ENCODE peak calls at places on chromosomes 6 and 20, in nine cellular contexts. K, H, R, I, U, A, T, C and F are unnamed samples.

GRCh38 chr6:151413372-151414145 is 22.2 kb upstream of the ZBTB2 start:
- DNase-seq in I (no peak), T (peak; percentile 12), A (no peak), U (no peak), C (no peak), K (no peak), R (no peak), H (no peak), F (no peak)

GRCh38 chr6:95742895-95743294 is 165.6 kb downstream of the MANEA start:
- DNase-seq in C (no peak), A (no peak), H (no peak), T (no peak), U (no peak), R (no peak), I (no peak), K (no peak), F (no peak)

GRCh38 chr6:118999494-118999893 is 64.5 kb upstream of the MCM9 start:
- DNase-seq in K (no peak), C (no peak), A (no peak), H (no peak), R (no peak), I (no peak), T (no peak), U (no peak), F (no peak)

GRCh38 chr6:50699086-50699886 is 14.0 kb upstream of the TFAP2D start:
- DNase-seq in K (peak; percentile 66), A (no peak), U (peak; percentile 17), I (no peak), R (no peak), T (no peak), C (no peak), H (no peak), F (no peak)

GRCh38 chr20:23245553-23246128 is 105.0 kb upstream of the NXT1 start:
- DNase-seq in A (peak; percentile 32), H (peak; percentile 46), T (peak; percentile 70), I (no peak), K (peak; percentile 58), R (peak; percentile 81), U (no peak), C (peak; percentile 38), F (peak; percentile 76)

GRCh38 chr6:57019434-57019833 is 27.1 kb upstream of the KIAA1586 start:
- DNase-seq in I (no peak), T (no peak), H (no peak), A (no peak), K (no peak), C (no peak), U (no peak), R (no peak), F (no peak)

GRCh38 chr6:121143476-121143875 is 190.8 kb downstream of the TBC1D32 start:
- DNase-seq in R (no peak), C (no peak), H (no peak), U (peak; percentile 50), I (no peak), A (no peak), K (no peak), T (no peak), F (no peak)

GRCh38 chr6:34630040-34630439 is 66.5 kb downstream of the ILRUN start:
- DNase-seq in H (no peak), R (no peak), U (peak; percentile 92), I (no peak), A (no peak), T (no peak), K (no peak), C (no peak), F (no peak)

GRCh38 chr20:32528291-32528891 is 56.7 kb downstream of the NOL4L start:
- DNase-seq in U (no peak), R (no peak), H (no peak), K (peak; percentile 78), I (no peak), C (peak; percentile 58), A (no peak), T (no peak), F (no peak)

GRCh38 chr6:83193747-83194582 is 808 bp downstream of the RWDD2A start:
- DNase-seq in H (peak; percentile 45), A (peak; percentile 13), R (peak; percentile 79), T (peak; percentile 40), U (peak; percentile 67), I (peak; percentile 67), K (peak; percentile 68), C (peak; percentile 60), F (peak; percentile 74)

GRCh38 chr20:19833395-19833794 is 75.3 kb downstream of the RIN2 start:
- DNase-seq in C (no peak), T (no peak), U (no peak), A (no peak), I (no peak), R (no peak), K (no peak), H (no peak), F (no peak)
- H3K4me1 ChIP-seq in C (no peaks in the 10 kb centered on the region), T (peaks cover 11% of the 10 kb centered on the region), U (peaks cover 3% of the 10 kb centered on the region), A (no peaks in the 10 kb centered on the region), I (no peaks in the 10 kb centered on the region), R (no peaks in the 10 kb centered on the region), K (peaks cover 5% of the 10 kb centered on the region), H (peaks cover 5% of the 10 kb centered on the region), F (peaks cover 5% of the 10 kb centered on the region)

GRCh38 chr6:45174045-45174444 is 154.1 kb upstream of the RUNX2 start:
- DNase-seq in K (no peak), U (no peak), A (no peak), I (no peak), R (no peak), H (no peak), T (no peak), C (no peak), F (no peak)
- H3K36me3 ChIP-seq in K (no peaks in the 10 kb centered on the region), U (no peaks in the 10 kb centered on the region), A (no peaks in the 10 kb centered on the region), I (no peaks in the 10 kb centered on the region), R (no peaks in the 10 kb centered on the region), H (no peaks in the 10 kb centered on the region), T (no peaks in the 10 kb centered on the region), C (no peaks in the 10 kb centered on the region), F (no peaks in the 10 kb centered on the region)

DNA sequence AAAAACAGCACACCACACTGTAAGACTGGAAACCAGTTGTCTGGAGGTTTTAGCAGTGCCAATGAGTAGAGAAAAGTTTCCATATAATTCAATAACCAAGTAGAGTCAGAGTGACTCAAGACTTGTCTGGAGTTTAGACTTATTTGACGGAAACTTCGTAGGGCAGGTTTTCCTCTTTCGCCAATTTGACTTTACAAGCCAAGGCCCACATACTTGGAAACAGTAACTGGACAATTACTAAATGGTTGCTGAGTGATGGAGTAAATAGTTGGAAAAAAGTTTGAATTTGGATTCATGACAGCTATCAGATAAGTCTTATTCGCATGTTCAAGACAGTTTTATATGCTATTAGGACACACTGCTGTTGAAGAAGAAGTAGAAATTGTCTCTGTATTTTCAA is 48.1 kb upstream of the CTAGE9 start:
- DNase-seq in I (no peak), K (no peak), A (no peak), U (peak; percentile 26), H (no peak), T (no peak), R (no peak), C (no peak), F (no peak)
- H3K4me1 ChIP-seq in I (no peaks in the 10 kb centered on the region), K (no peaks in the 10 kb centered on the region), A (no peaks in the 10 kb centered on the region), U (peaks cover 78% of the 10 kb centered on the region), H (no peaks in the 10 kb centered on the region), T (no peaks in the 10 kb centered on the region), R (no peaks in the 10 kb centered on the region), C (no peaks in the 10 kb centered on the region), F (peaks cover 23% of the 10 kb centered on the region)

DNA sequence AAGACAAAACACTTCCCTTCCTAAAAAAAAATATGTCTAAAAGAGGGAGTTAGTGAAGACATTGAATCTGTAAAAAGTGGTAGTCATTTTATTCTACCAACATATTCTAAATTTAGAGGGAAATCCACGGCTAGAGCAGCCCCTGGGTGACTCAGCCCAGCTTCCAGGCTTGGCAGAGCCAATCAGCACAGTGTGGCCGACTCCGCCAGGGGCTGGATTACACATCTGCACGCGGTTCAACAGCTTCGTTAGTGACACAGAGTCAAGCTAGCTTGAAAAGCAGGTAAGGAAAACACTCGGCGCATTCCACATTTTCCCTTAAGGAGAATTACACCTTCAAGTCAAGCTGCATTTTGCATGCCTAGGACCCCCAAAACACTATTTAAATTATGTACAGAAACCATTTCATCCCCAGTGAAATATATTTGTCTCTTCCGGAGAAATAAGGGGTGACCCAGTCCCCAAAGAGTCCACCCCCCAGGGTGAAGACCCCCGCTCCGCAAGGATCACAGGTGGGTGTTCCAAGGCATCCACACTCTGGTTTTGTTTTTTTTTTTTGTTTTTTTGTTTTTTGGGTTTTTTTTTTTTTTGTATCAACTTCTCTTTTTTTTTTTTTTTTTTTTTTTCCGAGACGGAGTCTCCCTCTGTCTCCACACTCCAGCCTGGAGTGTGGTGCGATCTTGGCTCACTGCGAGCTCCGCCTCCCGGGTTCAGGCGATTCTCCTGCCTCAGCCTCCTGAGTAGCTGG is 58.4 kb upstream of the ARID1B start:
- DNase-seq in A (no peak), T (peak; percentile 27), K (no peak), R (no peak), H (peak; percentile 68), C (peak; percentile 56), I (no peak), U (peak; percentile 92), F (peak; percentile 93)
- H3K36me3 ChIP-seq in A (no peaks in the 10 kb centered on the region), T (no peaks in the 10 kb centered on the region), K (no peaks in the 10 kb centered on the region), R (no peaks in the 10 kb centered on the region), H (no peaks in the 10 kb centered on the region), C (no peaks in the 10 kb centered on the region), I (no peaks in the 10 kb centered on the region), U (no peaks in the 10 kb centered on the region), F (no peaks in the 10 kb centered on the region)

DNA sequence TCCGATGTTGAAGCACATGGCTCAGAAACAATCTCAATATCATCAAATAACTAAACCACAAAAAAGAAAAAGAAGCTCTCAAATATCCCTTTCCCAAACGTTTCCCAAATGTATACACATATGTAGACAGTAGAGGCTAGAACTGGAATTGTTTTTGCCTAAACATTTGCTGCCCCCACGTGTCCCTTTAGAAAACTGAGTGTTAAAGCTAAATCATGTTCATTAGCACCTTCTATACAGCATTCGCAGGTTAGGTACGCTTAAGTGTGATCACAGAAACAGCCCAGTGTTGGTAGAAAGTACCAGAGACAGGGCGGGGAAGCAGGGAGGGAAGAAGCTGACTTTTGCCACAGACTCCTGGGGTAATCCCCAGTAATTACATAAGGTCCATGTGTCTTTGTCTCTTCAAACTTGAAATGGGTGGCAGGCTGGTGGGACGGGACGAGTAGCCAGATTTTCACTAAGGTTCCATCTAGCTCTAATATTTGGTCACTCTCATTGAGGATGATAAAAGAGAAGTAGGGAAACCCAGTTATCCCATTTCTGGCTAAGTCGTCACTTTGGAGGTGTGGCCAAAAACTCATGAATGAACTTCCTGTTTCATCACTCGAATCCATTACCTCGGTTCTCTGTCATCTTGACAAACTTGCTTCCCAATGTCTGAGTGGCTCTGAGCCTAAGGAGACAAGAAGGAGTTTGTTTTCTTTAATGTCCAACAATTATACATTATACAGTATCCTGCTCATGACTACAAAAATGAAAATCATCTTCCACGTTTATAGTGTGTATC is 15.0 kb upstream of the TFAP2A start:
- DNase-seq in A (no peak), C (peak; percentile 37), T (peak; percentile 59), U (peak; percentile 79), R (no peak), H (no peak), K (peak; percentile 57), I (peak; percentile 23), F (no peak)
- H3K4me1 ChIP-seq in A (no peaks in the 10 kb centered on the region), C (no peaks in the 10 kb centered on the region), T (peaks cover 14% of the 10 kb centered on the region), U (peaks cover 12% of the 10 kb centered on the region), R (peaks cover 18% of the 10 kb centered on the region), H (peaks cover 11% of the 10 kb centered on the region), K (peaks cover 6% of the 10 kb centered on the region), I (no peaks in the 10 kb centered on the region), F (no peaks in the 10 kb centered on the region)

DNA sequence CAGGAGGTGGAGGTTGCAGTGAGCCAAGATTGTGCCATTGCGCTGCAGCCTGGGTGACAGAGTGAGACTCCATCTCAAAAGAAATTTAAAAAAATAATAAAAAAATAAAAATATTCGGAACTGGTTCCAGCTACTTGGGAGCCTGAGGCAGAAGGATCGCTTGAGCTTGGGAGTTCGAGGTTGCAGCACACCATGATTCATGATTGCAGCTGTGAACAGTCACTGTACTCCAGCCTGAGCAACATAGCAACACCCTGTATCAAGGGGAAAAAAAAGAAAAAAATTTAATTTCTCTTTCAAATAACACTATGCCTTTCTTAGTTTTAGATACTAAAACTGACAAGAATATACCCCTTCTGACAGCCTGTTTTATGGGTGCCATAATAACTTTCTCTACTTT is 10.5 kb downstream of the KDM1B start:
- DNase-seq in C (no peak), T (no peak), K (no peak), I (no peak), U (peak; percentile 54), A (no peak), H (no peak), R (no peak), F (no peak)
- H3K36me3 ChIP-seq in C (no peaks in the 10 kb centered on the region), T (peaks cover 7% of the 10 kb centered on the region), K (peaks cover 9% of the 10 kb centered on the region), I (peaks cover 6% of the 10 kb centered on the region), U (peaks cover 16% of the 10 kb centered on the region), A (no peaks in the 10 kb centered on the region), H (peaks cover 12% of the 10 kb centered on the region), R (peaks cover 73% of the 10 kb centered on the region), F (peaks cover 18% of the 10 kb centered on the region)